ENCODE peak calls at places on chromosomes 11 and 22, in six cellular contexts. H is ovary, D is H1, X is A549, B is tibial nerve, M is suprapubic skin. O is an unnamed sample. For H3K4me1, the result is how much of the 10 kb centered on the place peaks cover.

GRCh38 chr11:94017446-94017845 is 3.7 kb upstream of the HEPHL1 start:
- DNase-seq in D (no peak), M (no peak), B (no peak), X (no peak), H (no peak), O (no peak)

GRCh38 chr11:103624708-103625623 is 411.5 kb upstream of the DDI1 start:
- DNase-seq in H (no peak), D (no peak), X (peak), B (no peak), M (no peak), O (no peak)

GRCh38 chr11:77080643-77081210 is 14.0 kb downstream of the CAPN5 start:
- DNase-seq in D (no peak), X (no peak), H (peak), B (peak), M (no peak), O (no peak)

GRCh38 chr11:97514446-97514845 is 1124.6 kb downstream of the JRKL start:
- DNase-seq in X (no peak), B (no peak), D (no peak), M (no peak), H (no peak), O (no peak)

GRCh38 chr11:10743354-10744035 is 7.6 kb upstream of the CTR9 start:
- DNase-seq in D (no peak), M (no peak), X (no peak), B (no peak), H (no peak), O (no peak)

GRCh38 chr22:26674211-26675190 is 17.1 kb downstream of the MIAT start:
- DNase-seq in B (no peak), M (no peak), H (no peak), X (no peak), D (no peak), O (no peak)

GRCh38 chr11:124640660-124641059 is 18.0 kb downstream of the TBRG1 start:
- DNase-seq in B (no peak), D (peak), X (no peak), M (no peak), H (no peak), O (no peak)

GRCh38 chr11:92762175-92762574 is 207.3 kb upstream of the MTNR1B start:
- DNase-seq in D (no peak), M (no peak), X (no peak), B (no peak), H (no peak), O (no peak)

GRCh38 chr11:112963368-112963955 is 2.2 kb downstream of the NCAM1 start:
- DNase-seq in D (peak), M (no peak), B (no peak), H (peak), X (no peak), O (no peak)

GRCh38 chr22:38941488-38941987 is 15.9 kb upstream of the APOBEC3A start:
- DNase-seq in D (no peak), M (peak), B (no peak), H (no peak), X (no peak), O (peak)

GRCh38 chr22:19876941-19877625 is 22.4 kb upstream of the GNB1L start:
- DNase-seq in M (peak), H (peak), X (no peak), B (peak), D (peak), O (peak)

GRCh38 chr11:66082936-66083698 is 13.0 kb downstream of the PACS1 start:
- DNase-seq in D (no peak), H (no peak), X (no peak), M (no peak), B (no peak), O (no peak)

GRCh38 chr11:16511109-16511806 is 154.9 kb upstream of the SOX6 start:
- DNase-seq in M (no peak), X (no peak), B (no peak), D (no peak), H (no peak), O (no peak)

GRCh38 chr11:64996710-64997380 is at the start of gene BATF2:
- DNase-seq in X (peak), H (peak), M (no peak), D (peak), B (peak), O (peak)

GRCh38 chr11:112408551-112408950 is 147.9 kb upstream of the PLET1 start:
- DNase-seq in B (no peak), D (peak), X (no peak), M (no peak), H (no peak), O (no peak)

GRCh38 chr11:69321877-69322350 is 28.0 kb downstream of the MYEOV start:
- DNase-seq in D (no peak), H (no peak), B (no peak), X (no peak), M (no peak), O (no peak)

GRCh38 chr11:131278472-131278871 is 91.9 kb upstream of the NTM start:
- DNase-seq in X (no peak), H (no peak), B (no peak), M (no peak), D (no peak), O (no peak)

GRCh38 chr22:19182472-19183157 is 4.1 kb upstream of the SLC25A1 start:
- DNase-seq in D (no peak), X (no peak), H (no peak), M (no peak), B (no peak), O (no peak)

GRCh38 chr11:76700177-76701100 is 29.9 kb upstream of the LRRC32 start:
- DNase-seq in M (no peak), B (no peak), H (no peak), D (no peak), X (peak), O (no peak)

GRCh38 chr11:32838505-32839274 is 9.0 kb downstream of the PRRG4 start:
- DNase-seq in X (no peak), M (no peak), H (no peak), B (no peak), D (no peak), O (no peak)

GRCh38 chr22:19199479-19199878 is 20.9 kb upstream of the SLC25A1 start:
- DNase-seq in D (no peak), B (no peak), H (no peak), M (no peak), X (no peak), O (no peak)

GRCh38 chr11:975824-976223 is 50.2 kb downstream of the AP2A2 start:
- DNase-seq in H (no peak), X (peak), B (no peak), D (peak), M (no peak), O (no peak)

GRCh38 chr11:79055866-79056632 is 384.8 kb downstream of the TENM4 start:
- DNase-seq in H (no peak), B (no peak), M (no peak), D (no peak), X (no peak), O (no peak)

GRCh38 chr11:11036185-11037161 is 178.6 kb upstream of the ZBED5 start:
- DNase-seq in B (no peak), M (no peak), D (no peak), X (peak), H (no peak), O (no peak)

GRCh38 chr11:27444801-27445215 is 27.8 kb downstream of the LGR4 start:
- DNase-seq in D (no peak), H (no peak), B (no peak), M (no peak), X (no peak), O (no peak)

GRCh38 chr22:18063311-18063710 is 14.5 kb upstream of the PEX26 start:
- DNase-seq in X (no peak), H (no peak), M (no peak), D (no peak), B (no peak), O (no peak)

GRCh38 chr22:31901388-31902137 is 42.8 kb upstream of the YWHAH start:
- DNase-seq in H (no peak), M (no peak), X (no peak), D (no peak), B (no peak), O (no peak)
- TF ChIP-seq EP300 in H (no peak), M (no peak), X (no peak), D (no peak), B (no peak), O (no peak)

DNA sequence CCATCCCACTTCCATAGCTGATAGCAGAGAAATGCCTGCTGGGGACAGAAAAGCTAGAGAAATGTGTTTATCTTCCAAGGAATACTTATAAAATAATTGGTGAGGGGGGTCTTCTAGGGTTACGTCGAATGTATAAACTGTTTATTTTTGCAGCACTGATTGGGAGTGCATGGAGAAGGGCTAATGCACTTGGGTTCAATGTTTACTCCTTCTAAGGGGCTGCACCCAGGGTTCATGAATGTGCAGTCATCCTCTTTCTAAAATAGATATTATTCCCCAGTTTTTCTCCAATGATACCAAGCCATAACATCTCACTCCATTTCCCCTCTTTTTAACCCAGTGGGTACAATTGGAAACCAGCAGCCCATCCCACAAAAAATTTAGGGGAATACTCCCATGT is 336.9 kb downstream of the ETS1 start:
- DNase-seq in M (no peak), H (no peak), D (no peak), B (no peak), X (no peak), O (no peak)
- H3K4me1 ChIP-seq in M (under half), H (under half), D (under half), B (under half), X (under half), O (under half)

GRCh38 chr11:18265949-18266348 is at the start of gene SAA1:
- DNase-seq in D (no peak), B (no peak), X (no peak), H (no peak), M (no peak), O (no peak)

GRCh38 chr11:18270102-18270501 is 4.0 kb downstream of the SAA1 start:
- DNase-seq in B (no peak), D (no peak), X (no peak), H (no peak), M (no peak), O (no peak)

GRCh38 chr11:18261721-18262120 is 4.3 kb upstream of the SAA1 start:
- DNase-seq in M (no peak), X (no peak), D (no peak), B (no peak), H (no peak), O (no peak)

GRCh38 chr11:18264035-18264434 is 2.0 kb upstream of the SAA1 start:
- DNase-seq in M (no peak), B (no peak), H (no peak), D (no peak), X (no peak), O (no peak)

GRCh38 chr11:18264677-18265542 is 1.2 kb upstream of the SAA1 start:
- DNase-seq in B (no peak), M (no peak), H (no peak), D (no peak), X (no peak), O (no peak)
- H3K27ac ChIP-seq in B (no peak), M (no peak), H (no peak), D (no peak), X (no peak), O (no peak)

GRCh38 chr22:25402501-25403283 is 161.8 kb upstream of the GRK3 start:
- DNase-seq in H (peak), X (no peak), D (no peak), B (no peak), M (no peak), O (no peak)
- TF ChIP-seq EP300 in H (no peak), X (no peak), D (no peak), B (no peak), M (no peak), O (no peak)

DNA sequence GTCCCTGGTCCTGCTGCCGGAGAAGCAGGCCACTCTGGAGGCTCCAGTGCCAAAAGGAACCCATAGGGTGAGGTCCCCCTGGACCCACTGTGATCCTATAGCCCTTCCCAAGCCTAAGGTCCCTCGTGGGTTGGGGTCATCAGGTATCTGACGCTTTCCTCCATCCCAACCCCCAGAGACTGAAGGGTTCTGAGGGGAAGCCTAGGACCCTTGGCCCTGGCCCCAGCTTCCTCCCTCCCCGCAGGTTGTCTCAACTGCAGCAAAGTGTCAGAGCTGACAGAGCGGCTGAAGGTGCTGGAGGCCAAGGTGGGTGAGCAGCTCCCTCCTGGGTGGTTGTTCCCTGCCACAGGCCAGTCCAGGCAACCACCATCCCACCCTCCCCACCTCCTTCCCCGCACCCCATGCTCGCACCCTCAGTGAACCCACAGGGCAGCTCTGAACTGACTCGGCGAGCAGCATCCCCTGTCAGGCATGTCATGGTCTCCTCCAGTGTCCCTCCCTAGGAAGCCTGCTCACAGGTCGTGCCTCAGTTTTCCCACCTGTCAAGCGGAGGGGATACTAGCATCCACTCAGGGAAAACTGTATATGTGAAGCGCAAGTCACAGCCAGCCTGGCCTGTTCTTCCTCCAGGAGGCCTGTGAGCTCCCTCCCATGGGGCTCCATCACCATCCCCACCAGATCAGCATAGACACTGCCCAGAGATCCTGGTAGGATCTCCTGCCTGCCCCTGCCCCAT is 20.7 kb downstream of the EMID1 start:
- DNase-seq in D (no peak), M (no peak), B (no peak), X (no peak), H (no peak), O (peak)
- H3K4me1 ChIP-seq in D (under half), M (under half), B (under half), X (under half), H (under half), O (under half)

GRCh38 chr11:123564225-123564624 is 90.2 kb downstream of the SCN3B start:
- DNase-seq in B (no peak), X (no peak), H (no peak), M (no peak), D (no peak), O (no peak)

GRCh38 chr11:123569387-123569786 is 85.0 kb downstream of the SCN3B start:
- DNase-seq in D (no peak), M (no peak), H (no peak), X (no peak), B (no peak), O (no peak)

GRCh38 chr11:123568367-123568870 is 86.0 kb downstream of the SCN3B start:
- DNase-seq in H (no peak), B (no peak), D (no peak), X (no peak), M (no peak), O (no peak)

GRCh38 chr11:123566852-123567251 is 87.6 kb downstream of the SCN3B start:
- DNase-seq in B (no peak), D (no peak), M (no peak), H (no peak), X (no peak), O (no peak)

DNA sequence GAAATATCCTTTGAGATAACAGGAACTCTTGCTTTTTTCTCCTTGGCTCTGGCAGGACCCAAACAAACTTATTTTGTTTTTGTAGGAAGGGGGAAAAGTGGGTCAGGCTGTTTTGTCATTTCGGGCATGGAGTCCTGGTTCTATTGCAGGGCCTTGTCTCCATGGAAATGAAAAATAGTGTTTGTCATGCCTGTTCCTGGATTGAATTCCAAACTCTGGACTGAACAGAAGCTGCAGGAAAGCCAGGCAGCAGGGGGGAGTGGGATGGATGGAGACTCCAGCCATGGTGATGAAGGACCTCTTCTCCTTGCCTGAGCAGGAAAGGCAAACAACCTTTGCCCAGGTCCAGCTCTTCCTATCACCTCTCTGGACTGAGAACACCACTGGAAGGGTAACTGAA is 87.0 kb downstream of the SCN3B start:
- DNase-seq in D (no peak), H (peak), B (no peak), X (no peak), M (no peak), O (no peak)
- H3K27ac ChIP-seq in D (no peak), H (no peak), B (no peak), X (no peak), M (no peak), O (no peak)

GRCh38 chr11:30733748-30734147 is 147.6 kb upstream of the MPPED2 start:
- DNase-seq in H (no peak), M (no peak), B (no peak), D (no peak), X (no peak), O (no peak)
- TF ChIP-seq EP300 in H (no peak), M (no peak), B (no peak), D (no peak), X (no peak), O (no peak)

DNA sequence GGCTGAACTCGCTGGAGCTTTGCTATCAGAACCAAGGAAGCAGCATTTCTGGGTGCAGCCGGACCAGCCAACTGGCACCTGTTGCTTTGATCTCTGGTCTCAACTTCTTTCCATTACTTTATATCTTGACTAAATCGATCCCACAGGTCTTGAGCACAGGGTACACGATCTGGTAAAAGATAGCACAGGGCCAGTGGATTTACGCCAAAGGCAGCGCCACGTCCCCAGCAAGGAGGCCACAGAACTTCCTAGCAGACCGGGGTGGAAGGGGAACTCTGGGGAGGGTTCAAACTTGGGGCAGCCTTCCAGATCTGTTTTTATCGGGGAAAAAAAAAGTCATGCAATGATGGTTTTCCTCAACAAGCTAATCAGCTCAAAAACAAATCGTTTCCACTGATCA is 14.0 kb downstream of the VPS37C start:
- DNase-seq in X (no peak), D (no peak), M (no peak), H (no peak), B (no peak), O (no peak)
- H3K4me1 ChIP-seq in X (under half), D (under half), M (half or more), H (under half), B (under half), O (half or more)

GRCh38 chr11:122234257-122234656 is 118.2 kb upstream of the BLID start:
- DNase-seq in M (no peak), H (no peak), D (no peak), X (no peak), B (no peak), O (no peak)

GRCh38 chr11:122240621-122241020 is 124.6 kb upstream of the BLID start:
- DNase-seq in M (no peak), D (no peak), X (no peak), B (no peak), H (no peak), O (no peak)

GRCh38 chr11:122230387-122230760 is 114.4 kb upstream of the BLID start:
- DNase-seq in D (no peak), M (no peak), B (no peak), X (no peak), H (no peak), O (no peak)

GRCh38 chr11:122232985-122233384 is 117.0 kb upstream of the BLID start:
- DNase-seq in M (no peak), H (no peak), D (no peak), B (no peak), X (no peak), O (no peak)

GRCh38 chr11:122235615-122236014 is 119.6 kb upstream of the BLID start:
- DNase-seq in M (no peak), D (no peak), B (no peak), X (no peak), H (no peak), O (no peak)
- H3K27ac ChIP-seq in M (no peak), D (no peak), B (no peak), X (no peak), H (no peak), O (no peak)

DNA sequence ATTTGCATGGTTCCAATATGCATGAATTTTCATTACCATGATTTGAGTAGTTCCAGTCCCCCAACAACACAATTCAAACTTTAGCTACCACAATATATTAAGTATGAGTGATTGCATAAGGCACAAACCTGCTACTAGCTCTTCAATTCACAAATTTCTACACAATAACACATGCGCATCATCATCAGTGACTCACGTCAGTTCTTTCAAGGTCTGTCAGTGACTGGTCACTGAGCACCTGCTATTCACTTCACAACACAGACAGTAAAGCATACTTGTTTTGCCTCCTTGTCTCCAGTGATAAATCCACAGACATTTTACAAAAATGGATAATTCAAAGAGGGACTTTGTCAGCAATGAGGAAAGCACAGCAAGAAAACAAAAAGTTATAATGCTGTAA is 435.1 kb upstream of the CCDC90B start:
- DNase-seq in B (no peak), D (no peak), M (no peak), X (no peak), H (no peak), O (no peak)
- TF ChIP-seq EP300 in B (no peak), D (no peak), M (no peak), X (no peak), H (no peak), O (no peak)

O was measured in upper lobe of left lung.